ENCODE peak calls at places on chromosomes 1 and 21, in ten cellular contexts. I, Z, U, S, D, T, N, Y, W and V are unnamed samples.

GRCh38 chr1:216475659-216476276 is 52.5 kb upstream of the USH2A start:
- DNase-seq in Z (no peak), Y (no peak), N (no peak), I (no peak), W (no peak), U (no peak), S (no peak), T (no peak), D (no peak), V (no peak)

GRCh38 chr1:2529776-2530500 is at the start of gene HES5:
- DNase-seq in S (no peak), D (no peak), W (no peak), I (no peak), Y (peak), U (no peak), Z (no peak), N (peak), T (no peak), V (no peak)

GRCh38 chr1:205298191-205298994 is 23.2 kb downstream of the NUAK2 start:
- DNase-seq in T (no peak), S (peak), Y (no peak), U (no peak), Z (peak), D (peak), I (no peak), W (no peak), N (peak), V (no peak)

GRCh38 chr1:167482184-167482583 is 36.1 kb downstream of the CD247 start:
- DNase-seq in Z (no peak), I (no peak), T (no peak), D (no peak), Y (no peak), N (no peak), S (no peak), W (no peak), U (no peak), V (no peak)

GRCh38 chr21:29649370-29649963 is 290.3 kb downstream of the GRIK1 start:
- DNase-seq in U (no peak), N (no peak), Y (no peak), I (no peak), W (no peak), S (no peak), T (no peak), D (no peak), Z (no peak), V (no peak)

GRCh38 chr1:214603819-214604252 is 841 bp downstream of the CENPF start:
- DNase-seq in N (no peak), U (peak), S (peak), T (no peak), I (peak), Z (no peak), Y (no peak), D (no peak), W (no peak), V (peak)

GRCh38 chr1:241701483-241702290 is 49.6 kb downstream of the WDR64 start:
- DNase-seq in S (no peak), I (no peak), Z (no peak), U (peak), W (no peak), Y (no peak), D (no peak), N (no peak), T (no peak), V (no peak)

GRCh38 chr21:42806489-42807140 is 72.7 kb downstream of the WDR4 start:
- DNase-seq in Z (no peak), D (no peak), S (no peak), U (no peak), Y (no peak), T (no peak), I (no peak), N (no peak), W (no peak), V (no peak)

GRCh38 chr21:31905444-31906400 is 32.9 kb downstream of the HUNK start:
- DNase-seq in T (no peak), D (no peak), Y (no peak), N (no peak), S (no peak), U (no peak), Z (no peak), W (no peak), I (no peak), V (no peak)

GRCh38 chr1:103250441-103250861 is 142.1 kb upstream of the COL11A1 start:
- DNase-seq in D (peak), S (peak), W (no peak), U (no peak), Y (no peak), T (no peak), I (no peak), Z (peak), N (no peak), V (no peak)

GRCh38 chr1:52635321-52636089 is 2.5 kb downstream of the SHISAL2A start:
- DNase-seq in I (peak), Y (no peak), N (no peak), Z (no peak), U (no peak), W (no peak), D (no peak), T (no peak), S (no peak), V (no peak)

GRCh38 chr1:109617291-109617801 is 2.1 kb downstream of the GNAT2 start:
- DNase-seq in D (peak), Z (peak), W (no peak), S (no peak), N (no peak), I (peak), U (no peak), T (no peak), Y (no peak), V (no peak)

GRCh38 chr1:233614743-233615521 is 1.0 kb downstream of the KCNK1 start:
- DNase-seq in D (no peak), N (no peak), Y (peak), T (no peak), Z (no peak), W (no peak), U (no peak), S (no peak), I (peak), V (no peak)

GRCh38 chr1:208159542-208160258 is 84.5 kb downstream of the PLXNA2 start:
- DNase-seq in U (no peak), Z (peak), D (peak), S (no peak), I (no peak), N (no peak), Y (peak), W (no peak), T (no peak), V (no peak)

GRCh38 chr1:161733526-161733925 is 12.2 kb downstream of the FCRLB start:
- DNase-seq in T (no peak), D (peak), U (no peak), Y (no peak), I (peak), S (no peak), N (no peak), Z (peak), W (no peak), V (no peak)

GRCh38 chr21:44066116-44066515 is 41.1 kb upstream of the PWP2 start:
- DNase-seq in T (no peak), N (no peak), I (no peak), Y (no peak), U (no peak), Z (no peak), S (no peak), W (no peak), D (no peak), V (no peak)

GRCh38 chr1:244104309-244105060 is 53.4 kb downstream of the ZBTB18 start:
- DNase-seq in S (no peak), T (no peak), W (no peak), D (peak), Y (no peak), U (no peak), I (no peak), N (no peak), Z (peak), V (no peak)

GRCh38 chr21:34205811-34206635 is 132.6 kb downstream of the MRPS6 start:
- DNase-seq in W (no peak), S (no peak), Z (no peak), D (no peak), Y (no peak), N (no peak), U (peak), I (no peak), T (no peak), V (no peak)